ENCODE peak calls at places on chromosomes 3 and 15, in five cellular contexts. W is body of pancreas, N is PC-3, P is cardiac muscle cell, G is right cardiac atrium. Y is an unnamed sample. For H3K4me1, the result is how much of the 10 kb centered on the place peaks cover.

GRCh38 chr3:73508330-73508954 is 116.3 kb downstream of the PDZRN3 start:
- DNase-seq in G (no peak), N (peak), P (peak), W (peak), Y (no peak)

GRCh38 chr3:36060950-36061349 is 319.4 kb upstream of the STAC start:
- DNase-seq in G (no peak), W (no peak), N (peak), P (no peak), Y (peak)

GRCh38 chr3:119352863-119353527 is 58.8 kb downstream of the ARHGAP31 start:
- DNase-seq in G (no peak), W (no peak), N (peak), P (peak), Y (no peak)

GRCh38 chr3:177385831-177386301 is 188.6 kb upstream of the TBL1XR1 start:
- DNase-seq in P (peak), N (peak), G (no peak), W (no peak), Y (peak)

GRCh38 chr3:124620600-124621063 is 109.6 kb upstream of the UMPS start:
- DNase-seq in N (no peak), G (peak), W (peak), P (peak), Y (no peak)

GRCh38 chr3:54342676-54343075 is 220.3 kb downstream of the CACNA2D3 start:
- DNase-seq in G (peak), N (no peak), P (no peak), W (no peak), Y (no peak)

GRCh38 chr3:15948403-15948802 is 150.6 kb upstream of the ANKRD28 start:
- DNase-seq in P (no peak), W (no peak), G (no peak), N (no peak), Y (no peak)

GRCh38 chr3:63132456-63133250 is 145.5 kb upstream of the SYNPR start:
- DNase-seq in N (no peak), G (no peak), W (no peak), P (no peak), Y (no peak)

GRCh38 chr3:111332488-111333095 is 209.4 kb upstream of the CD96 start:
- DNase-seq in N (no peak), P (no peak), W (no peak), G (no peak), Y (no peak)

GRCh38 chr3:124374583-124374982 is 355.7 kb upstream of the UMPS start:
- DNase-seq in P (no peak), N (no peak), G (no peak), W (no peak), Y (no peak)

GRCh38 chr3:127049390-127049789 is 66.5 kb downstream of the PLXNA1 start:
- DNase-seq in W (no peak), G (no peak), N (peak), P (no peak), Y (no peak)

GRCh38 chr3:13718000-13718399 is 161.9 kb downstream of the WNT7A start:
- DNase-seq in G (no peak), W (peak), N (no peak), P (no peak), Y (no peak)

GRCh38 chr15:90818251-90819210 is 49.9 kb upstream of the FURIN start:
- DNase-seq in P (peak), G (no peak), N (no peak), W (no peak), Y (no peak)

GRCh38 chr15:42146551-42147430 is 9.6 kb downstream of the PLA2G4F start:
- DNase-seq in N (no peak), G (no peak), W (peak), P (no peak), Y (no peak)

GRCh38 chr3:146164951-146165350 is 4.0 kb upstream of the PLOD2 start:
- DNase-seq in N (no peak), P (no peak), W (no peak), G (no peak), Y (peak)

GRCh38 chr3:52248816-52249547 is 3.4 kb downstream of the PPM1M start:
- DNase-seq in W (no peak), N (no peak), G (peak), P (no peak), Y (no peak)

GRCh38 chr15:74258456-74259323 is 22.6 kb downstream of the CCDC33 start:
- DNase-seq in G (no peak), P (no peak), N (no peak), W (no peak), Y (no peak)

GRCh38 chr15:88882745-88883144 is 12.6 kb downstream of the HAPLN3 start:
- DNase-seq in G (no peak), P (peak), N (peak), W (no peak), Y (no peak)

GRCh38 chr3:16668776-16669545 is 63.7 kb upstream of the DAZL start:
- DNase-seq in G (no peak), P (no peak), N (no peak), W (no peak), Y (no peak)

GRCh38 chr15:38050529-38050928 is 116.1 kb downstream of the TMCO5A start:
- DNase-seq in P (peak), G (no peak), N (peak), W (no peak), Y (no peak)

GRCh38 chr15:51759557-51760070 is 8.2 kb downstream of the TMOD2 start:
- DNase-seq in P (peak), G (peak), W (no peak), N (no peak), Y (peak)

GRCh38 chr15:84981711-84982300 is at the start of gene PDE8A:
- DNase-seq in W (peak), P (peak), N (peak), G (peak), Y (no peak)

GRCh38 chr3:10353661-10354372 is 32.9 kb upstream of the SEC13 start:
- DNase-seq in W (no peak), N (no peak), P (no peak), G (no peak), Y (no peak)

GRCh38 chr15:100180921-100181320 is 160.9 kb downstream of the ADAMTS17 start:
- DNase-seq in P (no peak), G (no peak), N (no peak), W (no peak), Y (no peak)

GRCh38 chr3:10224794-10225660 is 23.2 kb upstream of the TATDN2 start:
- DNase-seq in N (peak), W (peak), P (peak), G (peak), Y (peak)

GRCh38 chr3:106337116-106337515 is 468.3 kb upstream of the CBLB start:
- DNase-seq in P (no peak), W (no peak), N (peak), G (no peak), Y (no peak)

GRCh38 chr3:192875971-192876565 is 41.6 kb downstream of the MB21D2 start:
- DNase-seq in W (no peak), N (peak), G (no peak), P (peak), Y (peak)

GRCh38 chr3:107800705-107801104 is 277.9 kb downstream of the BBX start:
- DNase-seq in G (no peak), P (no peak), W (no peak), N (no peak), Y (no peak)

GRCh38 chr3:180804871-180805430 is 107.5 kb upstream of the FXR1 start:
- DNase-seq in W (no peak), P (peak), G (peak), N (peak), Y (peak)

GRCh38 chr15:46127361-46127874 is 492.6 kb downstream of the SQOR start:
- DNase-seq in P (no peak), N (peak), G (no peak), W (no peak), Y (peak)

GRCh38 chr15:71473751-71474150 is 336.6 kb upstream of the NR2E3 start:
- DNase-seq in P (no peak), N (no peak), G (no peak), W (no peak), Y (no peak)

GRCh38 chr3:153354641-153355040 is 192.6 kb downstream of the RAP2B start:
- DNase-seq in N (no peak), G (no peak), W (no peak), P (peak), Y (no peak)

GRCh38 chr3:176950743-176951142 is 246.5 kb downstream of the TBL1XR1 start:
- DNase-seq in G (no peak), W (no peak), N (peak), P (peak), Y (peak)

GRCh38 chr3:62638316-62638715 is 236.9 kb downstream of the CADPS start:
- DNase-seq in W (no peak), P (no peak), G (no peak), N (no peak), Y (no peak)

GRCh38 chr3:129601713-129602112 is 4.8 kb downstream of the PLXND1 start:
- DNase-seq in N (no peak), P (no peak), W (no peak), G (no peak), Y (no peak)

GRCh38 chr3:129603561-129603942 is 2.9 kb downstream of the PLXND1 start:
- DNase-seq in P (no peak), W (no peak), G (no peak), N (no peak), Y (no peak)

GRCh38 chr3:129602730-129603560 is 3.5 kb downstream of the PLXND1 start:
- DNase-seq in W (peak), P (peak), G (peak), N (peak), Y (no peak)

GRCh38 chr3:129600348-129600747 is 6.1 kb downstream of the PLXND1 start:
- DNase-seq in P (no peak), G (no peak), W (no peak), N (no peak), Y (no peak)

GRCh38 chr3:129602309-129602708 is 4.2 kb downstream of the PLXND1 start:
- DNase-seq in W (no peak), P (no peak), G (no peak), N (no peak), Y (no peak)
- H3K4me1 ChIP-seq in W (half or more), P (under half), G (under half), N (under half), Y (under half)

GRCh38 chr15:101810451-101810850 is 1.6 kb upstream of the OR4F15 start:
- DNase-seq in N (no peak), G (no peak), W (no peak), P (no peak), Y (no peak)

GRCh38 chr15:101808201-101808600 is 3.8 kb upstream of the OR4F15 start:
- DNase-seq in G (no peak), P (no peak), W (no peak), N (no peak), Y (no peak)

GRCh38 chr15:101804941-101805340 is 1.6 kb downstream of the OR4F6 start:
- DNase-seq in W (no peak), N (no peak), G (no peak), P (no peak), Y (no peak)

GRCh38 chr15:101805605-101806345 is 2.5 kb downstream of the OR4F6 start:
- DNase-seq in N (peak), W (no peak), G (no peak), P (no peak), Y (peak)

DNA sequence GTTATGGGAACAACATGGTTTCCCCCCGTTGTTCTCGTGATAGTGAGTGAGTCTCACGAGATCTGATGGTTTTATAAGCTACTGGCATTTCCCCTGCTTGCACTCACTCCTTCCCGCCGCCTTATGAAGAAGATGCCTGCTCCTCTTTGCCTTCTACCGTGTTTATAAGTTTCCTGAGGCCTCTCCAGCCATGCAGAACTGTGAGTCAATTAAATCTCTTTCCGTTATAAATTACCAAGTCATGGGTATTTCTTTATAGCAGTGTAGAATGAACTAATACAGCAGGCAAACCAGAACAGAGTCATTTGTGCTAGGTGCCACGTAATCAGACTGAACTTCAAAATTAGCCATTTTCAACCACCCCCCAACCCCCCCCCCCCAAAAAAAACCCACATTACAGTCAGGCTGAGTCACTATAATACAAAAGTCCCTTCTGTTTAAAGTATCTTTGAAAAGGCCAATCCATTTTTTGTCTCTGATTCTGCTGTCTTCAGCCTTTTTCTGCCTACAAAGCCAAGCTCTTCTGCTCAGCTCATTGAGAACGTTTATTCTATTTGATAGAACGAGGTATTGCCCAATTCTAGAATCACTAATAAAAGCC is 4.1 kb downstream of the OR4F6 start:
- DNase-seq in G (no peak), P (no peak), W (no peak), N (peak), Y (peak)
- H3K4me1 ChIP-seq in G (under half), P (under half), W (under half), N (under half), Y (under half)

DNA sequence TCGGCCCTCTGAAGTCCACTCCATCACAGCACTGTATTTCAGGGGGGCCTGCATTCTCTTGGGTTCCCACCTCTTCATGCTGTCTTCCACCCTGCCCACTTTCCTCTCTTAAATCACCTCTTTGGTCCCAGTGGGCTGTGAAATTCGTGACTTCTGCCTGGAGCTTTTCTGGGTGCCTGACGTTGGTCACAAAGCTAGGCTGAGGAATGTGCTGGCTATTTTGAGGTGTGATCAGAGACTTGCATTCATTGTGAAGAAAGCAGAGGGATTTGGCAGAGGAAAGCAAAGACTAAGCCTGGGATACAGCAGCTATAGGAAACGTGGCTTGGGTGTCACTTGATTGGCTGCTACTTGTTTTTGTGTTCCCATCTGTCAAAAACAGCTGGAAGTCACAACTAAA is 202.5 kb downstream of the SATB1 start:
- DNase-seq in W (no peak), G (no peak), N (no peak), P (no peak), Y (no peak)
- H3K4me1 ChIP-seq in W (under half), G (under half), N (under half), P (under half), Y (under half)

GRCh38 chr15:64877435-64877834 is 34.3 kb upstream of the ANKDD1A start:
- DNase-seq in G (peak), P (peak), W (peak), N (peak), Y (no peak)

GRCh38 chr15:64870350-64870749 is 28.6 kb downstream of the PLEKHO2 start:
- DNase-seq in W (no peak), N (no peak), G (no peak), P (no peak), Y (no peak)

GRCh38 chr15:64875641-64876223 is 34.0 kb downstream of the PLEKHO2 start:
- DNase-seq in N (no peak), P (peak), W (no peak), G (no peak), Y (no peak)

GRCh38 chr15:64878708-64879107 is 33.0 kb upstream of the ANKDD1A start:
- DNase-seq in P (no peak), W (no peak), G (no peak), N (no peak), Y (no peak)

DNA sequence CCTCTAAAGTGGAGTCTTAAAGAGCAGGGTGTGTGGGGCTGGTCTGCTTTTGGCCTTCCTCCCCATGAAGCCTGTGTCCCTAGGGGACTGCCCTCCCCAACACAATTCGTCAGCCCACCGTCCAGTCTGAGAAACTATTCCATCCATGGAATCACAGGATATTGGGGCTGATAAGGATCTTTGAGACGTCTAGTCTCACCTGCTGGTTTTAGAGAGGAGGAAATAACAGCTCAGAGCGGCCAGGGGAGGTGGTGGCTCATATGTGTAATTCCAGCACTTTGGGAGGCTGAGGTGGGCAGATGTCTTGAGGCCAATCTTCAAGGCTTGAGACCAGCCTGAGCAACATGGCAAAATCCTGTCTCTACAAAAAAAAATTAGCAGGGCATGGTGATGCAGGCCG is 32.4 kb downstream of the PLEKHO2 start:
- DNase-seq in W (no peak), N (no peak), G (no peak), P (no peak), Y (no peak)
- H3K4me1 ChIP-seq in W (under half), N (under half), G (under half), P (under half), Y (under half)

GRCh38 chr15:68793776-68794175 is 26.9 kb downstream of the ANP32A start:
- DNase-seq in N (no peak), W (no peak), P (no peak), G (no peak), Y (no peak)
- H3K4me1 ChIP-seq in N (under half), W (half or more), P (half or more), G (half or more), Y (under half)

GRCh38 chr3:129435367-129435766 is 4.4 kb downstream of the MBD4 start:
- DNase-seq in N (no peak), W (no peak), G (no peak), P (no peak), Y (no peak)

GRCh38 chr3:129432671-129433070 is 4.2 kb upstream of the EFCAB12 start:
- DNase-seq in G (no peak), W (no peak), N (no peak), P (no peak), Y (no peak)

GRCh38 chr3:129432036-129432435 is 3.6 kb upstream of the EFCAB12 start:
- DNase-seq in W (no peak), N (no peak), G (no peak), P (peak), Y (no peak)

GRCh38 chr3:129433565-129433964 is 5.1 kb upstream of the EFCAB12 start:
- DNase-seq in P (no peak), N (no peak), W (no peak), G (no peak), Y (no peak)

DNA sequence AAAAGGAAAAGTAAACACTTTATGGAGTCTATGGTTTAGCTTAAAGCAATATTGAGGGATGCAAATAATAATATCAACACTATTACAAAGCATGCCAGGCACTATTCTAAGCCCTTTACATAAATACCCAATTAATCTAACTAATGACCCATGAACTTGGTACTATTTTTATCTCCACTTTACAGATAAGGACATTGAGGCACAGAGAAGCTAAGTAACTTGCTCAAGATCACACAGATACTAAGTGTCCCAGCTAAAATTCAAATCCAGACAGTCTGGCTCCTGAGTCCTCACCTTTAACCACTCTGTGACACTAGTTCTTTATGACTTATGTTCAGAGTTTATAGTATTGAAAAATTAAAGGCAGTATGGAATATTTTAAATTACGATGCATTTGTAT is 5.6 kb downstream of the MBD4 start:
- DNase-seq in P (no peak), G (no peak), W (no peak), N (no peak), Y (no peak)
- H3K4me1 ChIP-seq in P (under half), G (under half), W (under half), N (under half), Y (under half)

Y was measured in foreskin keratinocyte.